ENCODE peak calls at places on chromosomes 5 and 9, in seven cellular contexts. Y is PC-9, A is H1, L is OCI-LY7, U is mammary epithelial cell, N is IMR-90, C is Karpas-422. V is an unnamed sample.
A peak's percentile ranks its signal among the peaks of the same experiment; 100 is the strongest.

GRCh38 chr9:114151426-114151956 is 3.8 kb upstream of the COL27A1 start:
- DNase-seq in L (no peak), Y (no peak), C (no peak), N (no peak), U (no peak), A (no peak), V (peak; percentile 18)

GRCh38 chr9:136700959-136701664 is 11.3 kb upstream of the DIPK1B start:
- DNase-seq in N (peak; percentile 16), A (no peak), U (no peak), C (no peak), Y (no peak), L (no peak), V (no peak)

GRCh38 chr9:31390352-31391025 is 994.0 kb upstream of the ACO1 start:
- DNase-seq in N (no peak), Y (no peak), A (no peak), L (peak; percentile 6), C (no peak), U (no peak), V (peak; percentile 6)

GRCh38 chr9:127083598-127083997 is 38.8 kb downstream of the ANGPTL2 start:
- DNase-seq in L (no peak), N (peak; percentile 13), Y (peak; percentile 68), C (no peak), A (no peak), U (no peak), V (no peak)

GRCh38 chr9:36791204-36791948 is 218.7 kb downstream of the MELK start:
- DNase-seq in C (no peak), A (no peak), L (no peak), U (peak; percentile 21), N (no peak), Y (no peak), V (no peak)

GRCh38 chr5:79562351-79563246 is 48.7 kb upstream of the HOMER1 start:
- DNase-seq in Y (no peak), C (no peak), U (peak; percentile 16), N (peak; percentile 69), A (no peak), L (no peak), V (no peak)

GRCh38 chr9:121735065-121735791 is 83.8 kb downstream of the DAB2IP start:
- DNase-seq in U (peak; percentile 70), N (peak; percentile 80), A (peak; percentile 71), L (peak; percentile 72), Y (peak; percentile 62), C (peak; percentile 78), V (peak; percentile 42)

GRCh38 chr9:7967851-7968250 is 168.3 kb upstream of the DMAC1 start:
- DNase-seq in L (no peak), Y (peak; percentile 37), C (no peak), U (no peak), N (no peak), A (no peak), V (no peak)

GRCh38 chr5:83249156-83249555 is 171.8 kb downstream of the XRCC4 start:
- DNase-seq in A (no peak), L (no peak), Y (no peak), C (no peak), N (no peak), U (peak; percentile 50), V (no peak)

GRCh38 chr5:66596791-66597757 is 881 bp downstream of the MAST4 start:
- DNase-seq in A (no peak), L (peak; percentile 14), N (no peak), C (peak; percentile 49), Y (no peak), U (peak; percentile 41), V (peak; percentile 20)

GRCh38 chr5:142056831-142057696 is 44.2 kb upstream of the GNPDA1 start:
- DNase-seq in N (no peak), C (no peak), L (no peak), Y (no peak), A (no peak), U (no peak), V (no peak)

GRCh38 chr9:128190013-128190412 is 1.4 kb downstream of the CIZ1 start:
- DNase-seq in L (peak; percentile 47), N (no peak), C (peak; percentile 77), A (no peak), U (no peak), Y (no peak), V (no peak)

GRCh38 chr5:138468966-138469539 is 3.8 kb downstream of the EGR1 start:
- DNase-seq in N (peak; percentile 82), C (no peak), U (no peak), A (no peak), Y (no peak), L (no peak), V (peak; percentile 3)

GRCh38 chr9:21993893-21994525 is at the start of gene CDKN2A:
- DNase-seq in Y (peak; percentile 57), U (peak; percentile 65), N (peak; percentile 31), C (peak; percentile 93), L (peak; percentile 90), A (no peak), V (peak; percentile 26)

GRCh38 chr9:90956026-90956810 is 154.6 kb downstream of the SYK start:
- DNase-seq in U (no peak), A (no peak), C (no peak), N (peak; percentile 73), Y (no peak), L (no peak), V (no peak)

GRCh38 chr9:134694368-134694665 is 52.7 kb downstream of the COL5A1 start:
- DNase-seq in Y (no peak), U (no peak), N (no peak), C (no peak), A (no peak), L (no peak), V (no peak)
- H4K20me1 ChIP-seq in Y (no peaks in the 10 kb centered on the region), U (no peaks in the 10 kb centered on the region), N (peaks cover 96% of the 10 kb centered on the region), C (no peaks in the 10 kb centered on the region), A (no peaks in the 10 kb centered on the region), L (no peaks in the 10 kb centered on the region), V (no peaks in the 10 kb centered on the region)

DNA sequence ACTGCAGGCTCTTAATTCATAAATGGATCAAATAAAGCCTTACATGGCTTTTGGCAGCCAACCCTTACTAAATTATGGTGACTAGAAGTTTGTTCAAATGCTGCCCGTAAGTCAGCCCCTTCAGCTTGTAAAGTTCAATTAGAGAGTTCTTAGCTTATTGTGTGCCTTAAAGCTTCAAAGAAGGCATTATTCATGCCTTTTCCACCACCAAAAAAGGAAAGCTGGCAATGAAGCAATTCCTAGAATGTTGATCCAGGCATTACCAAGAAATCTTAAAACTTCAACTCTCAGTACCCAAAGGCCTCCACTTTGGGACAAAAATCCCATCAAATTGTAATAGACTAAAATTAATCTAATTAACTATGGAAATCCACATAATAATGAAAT is 68.4 kb downstream of the ZNF608 start:
- DNase-seq in A (no peak), C (no peak), Y (no peak), N (no peak), L (no peak), U (no peak), V (no peak)
- H4K20me1 ChIP-seq in A (peaks cover 1% of the 10 kb centered on the region), C (peaks cover 4% of the 10 kb centered on the region), Y (no peaks in the 10 kb centered on the region), N (no peaks in the 10 kb centered on the region), L (peaks cover 8% of the 10 kb centered on the region), U (no peaks in the 10 kb centered on the region), V (no peaks in the 10 kb centered on the region)

GRCh38 chr5:95379133-95379532 is 12.0 kb upstream of the FAM81B start:
- DNase-seq in Y (no peak), A (no peak), U (no peak), C (no peak), N (no peak), L (no peak), V (no peak)

GRCh38 chr5:95384485-95385213 is 6.5 kb upstream of the FAM81B start:
- DNase-seq in A (no peak), L (no peak), N (no peak), Y (no peak), C (no peak), U (peak; percentile 17), V (no peak)

GRCh38 chr5:95375591-95375990 is 15.6 kb upstream of the FAM81B start:
- DNase-seq in A (no peak), L (no peak), Y (no peak), C (no peak), N (peak; percentile 6), U (no peak), V (no peak)

GRCh38 chr5:95382843-95383242 is 8.3 kb upstream of the FAM81B start:
- DNase-seq in A (no peak), C (no peak), U (no peak), L (no peak), N (no peak), Y (no peak), V (no peak)

DNA sequence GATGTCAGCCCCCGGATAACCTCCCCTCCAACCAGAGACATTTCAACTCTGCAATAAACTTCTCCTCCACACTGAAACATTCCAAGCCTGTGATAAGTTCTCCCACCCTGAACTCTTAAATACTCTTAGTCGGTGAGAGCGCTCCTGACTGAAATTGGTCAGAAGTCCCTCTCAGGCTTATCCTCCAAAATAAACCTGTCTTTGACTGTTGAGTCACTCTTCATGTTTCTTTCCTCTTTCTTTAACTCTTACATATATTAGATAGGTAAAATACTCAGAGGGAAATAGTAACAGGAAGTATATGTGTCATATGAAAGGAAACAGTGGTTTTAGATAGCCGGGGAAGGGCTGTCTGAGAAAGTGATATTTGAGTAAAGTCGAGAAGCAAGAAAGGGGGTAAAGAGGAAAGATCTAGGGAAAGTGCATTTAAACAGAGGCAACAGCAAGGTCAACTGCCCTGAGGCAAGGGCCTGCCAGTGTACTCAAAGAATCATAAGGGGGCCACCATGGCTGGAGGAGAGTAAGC is 11.0 kb upstream of the FAM81B start:
- DNase-seq in L (no peak), A (no peak), N (no peak), Y (no peak), U (no peak), C (no peak), V (no peak)
- H4K20me1 ChIP-seq in L (no peaks in the 10 kb centered on the region), A (no peaks in the 10 kb centered on the region), N (no peaks in the 10 kb centered on the region), Y (no peaks in the 10 kb centered on the region), U (no peaks in the 10 kb centered on the region), C (no peaks in the 10 kb centered on the region), V (no peaks in the 10 kb centered on the region)

GRCh38 chr9:79584655-79584982 is 12.9 kb downstream of the TLE4 start:
- DNase-seq in N (peak; percentile 26), Y (no peak), U (no peak), C (no peak), L (no peak), A (no peak), V (no peak)

GRCh38 chr9:79581794-79582193 is 10.0 kb downstream of the TLE4 start:
- DNase-seq in A (no peak), U (peak; percentile 72), C (no peak), N (peak; percentile 94), Y (no peak), L (no peak), V (peak; percentile 76)

GRCh38 chr9:79581388-79581787 is 9.6 kb downstream of the TLE4 start:
- DNase-seq in A (no peak), Y (no peak), L (no peak), U (peak; percentile 31), C (no peak), N (peak; percentile 75), V (peak; percentile 85)

GRCh38 chr9:79580065-79580464 is 8.3 kb downstream of the TLE4 start:
- DNase-seq in C (no peak), N (no peak), Y (no peak), A (no peak), U (no peak), L (no peak), V (no peak)

DNA sequence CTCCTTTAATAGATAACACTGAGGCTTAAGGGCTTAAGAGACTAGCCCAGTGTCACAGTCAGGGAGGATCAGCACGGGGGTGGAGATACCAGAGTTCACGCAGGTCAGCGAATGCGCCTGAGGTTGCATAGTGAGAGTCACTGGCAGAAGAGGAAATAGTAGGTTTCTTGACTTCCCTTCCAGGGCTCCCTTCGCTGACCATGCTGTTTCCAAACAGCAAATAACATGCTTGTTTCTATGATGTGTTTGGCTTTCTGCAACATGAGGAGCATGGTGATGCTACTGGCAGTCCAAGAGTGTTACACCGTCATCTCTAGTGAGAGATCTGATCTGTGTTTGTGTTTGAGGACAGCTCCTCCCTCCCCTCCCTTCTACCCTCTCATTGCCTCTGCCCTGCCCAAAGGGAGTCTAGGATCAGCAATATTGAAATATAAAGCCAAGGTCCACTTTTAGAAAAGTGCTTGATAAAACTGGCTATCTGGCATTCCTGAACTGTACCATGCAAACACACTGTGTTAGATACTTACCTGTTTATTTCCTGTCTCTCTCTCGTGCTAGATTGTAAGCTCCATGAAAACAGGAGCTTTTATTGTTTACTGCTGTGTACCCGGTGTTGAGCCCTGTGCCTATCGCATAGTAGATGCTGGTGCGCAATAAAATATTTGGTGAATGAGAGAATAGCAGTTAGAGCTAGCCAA is 12.3 kb downstream of the TLE4 start:
- DNase-seq in A (no peak), L (no peak), U (no peak), C (no peak), N (no peak), Y (no peak), V (no peak)
- H4K20me1 ChIP-seq in A (peaks cover 6% of the 10 kb centered on the region), L (no peaks in the 10 kb centered on the region), U (no peaks in the 10 kb centered on the region), C (no peaks in the 10 kb centered on the region), N (peaks cover 27% of the 10 kb centered on the region), Y (no peaks in the 10 kb centered on the region), V (no peaks in the 10 kb centered on the region)

V was measured in endothelial cell of umbilical vein.